ENCODE peak calls at places on chromosomes 11 and 22, in eight cellular contexts. D, P, F, M, U, G, C and X are unnamed samples.

GRCh38 chr11:1288426-1289151 is 20.8 kb downstream of the TOLLIP start:
- DNase-seq in P (no peak), F (no peak), D (no peak), C (no peak), M (no peak), U (no peak), G (no peak), X (no peak)

GRCh38 chr11:78149646-78150045 is 10.2 kb upstream of the ALG8 start:
- DNase-seq in C (peak), D (no peak), G (no peak), P (no peak), U (no peak), M (no peak), F (peak), X (peak)

GRCh38 chr11:8351223-8351622 is 87.5 kb upstream of the LMO1 start:
- DNase-seq in G (no peak), D (no peak), F (no peak), M (no peak), U (no peak), C (no peak), P (no peak), X (no peak)

GRCh38 chr11:2539761-2540520 is 95.1 kb downstream of the KCNQ1 start:
- DNase-seq in D (no peak), P (no peak), G (no peak), M (no peak), C (no peak), U (no peak), F (no peak), X (no peak)

GRCh38 chr22:18965526-18966421 is 29.7 kb upstream of the PRODH start:
- DNase-seq in D (no peak), M (no peak), U (no peak), F (no peak), G (no peak), C (no peak), P (no peak), X (no peak)

GRCh38 chr22:41910050-41910598 is 4.8 kb downstream of the SHISA8 start:
- DNase-seq in C (no peak), F (no peak), P (no peak), D (no peak), G (no peak), M (no peak), U (no peak), X (no peak)

GRCh38 chr11:86152901-86153300 is 84.0 kb upstream of the PICALM start:
- DNase-seq in F (no peak), C (no peak), G (no peak), U (no peak), D (no peak), M (no peak), P (no peak), X (no peak)

GRCh38 chr22:30876925-30877553 is 91.5 kb downstream of the MORC2 start:
- DNase-seq in U (peak), G (no peak), C (no peak), F (no peak), P (no peak), M (no peak), D (no peak), X (no peak)

GRCh38 chr11:723120-723883 is 17.3 kb downstream of the EPS8L2 start:
- DNase-seq in M (no peak), F (no peak), G (no peak), P (no peak), D (no peak), C (peak), U (peak), X (peak)

GRCh38 chr11:59216654-59217640 is 4.2 kb upstream of the MPEG1 start:
- DNase-seq in P (peak), M (no peak), F (peak), D (no peak), C (peak), U (no peak), G (no peak), X (peak)